ENCODE peak calls at places on chromosomes 6 and 20, in five cellular contexts. H is GM20000, F is cardiac muscle cell, P is mucosa of descending colon, E is IMR-90. Q is an unnamed sample.

GRCh38 chr6:25485820-25486559 is 166.0 kb upstream of the SCGN start:
- DNase-seq in E (no peak), F (peak; percentile 47), H (no peak), P (no peak), Q (peak; percentile 37)

GRCh38 chr6:113142775-113143174 is 714.4 kb upstream of the MARCKS start:
- DNase-seq in H (no peak), E (no peak), F (no peak), P (no peak), Q (no peak)

GRCh38 chr20:33262658-33263065 is 20.4 kb upstream of the BPIFB1 start:
- DNase-seq in E (peak; percentile 53), F (peak; percentile 81), P (no peak), H (no peak), Q (peak; percentile 67)

GRCh38 chr6:35017461-35018183 is 123.5 kb downstream of the TCP11 start:
- DNase-seq in E (no peak), F (peak; percentile 56), H (no peak), P (no peak), Q (no peak)

GRCh38 chr20:16574656-16575355 is 1.6 kb upstream of the KIF16B start:
- DNase-seq in F (peak; percentile 87), P (peak; percentile 95), E (peak; percentile 68), H (peak; percentile 89), Q (peak; percentile 92)

GRCh38 chr20:36541227-36542018 is at the start of gene MYL9:
- DNase-seq in E (peak; percentile 62), H (peak; percentile 71), F (peak; percentile 90), P (peak; percentile 84), Q (peak; percentile 85)

GRCh38 chr6:11094411-11094851 is 797 bp downstream of the SMIM13 start:
- DNase-seq in H (peak; percentile 76), E (peak; percentile 45), P (peak; percentile 73), F (peak; percentile 51), Q (peak; percentile 47)

GRCh38 chr6:56643379-56644089 is 845 bp upstream of the DST start:
- DNase-seq in E (no peak), P (no peak), H (no peak), F (no peak), Q (no peak)

GRCh38 chr6:36436466-36436865 is 6.2 kb downstream of the PXT1 start:
- DNase-seq in H (no peak), E (peak; percentile 83), P (no peak), F (peak; percentile 61), Q (no peak)

GRCh38 chr20:42406826-42407225 is 782.9 kb downstream of the PTPRT start:
- DNase-seq in F (no peak), P (no peak), E (no peak), H (no peak), Q (no peak)
- TF ChIP-seq CTCF in F (no peak), P (no peak), E (no peak), H (no peak), Q (no peak)

GRCh38 chr6:133551436-133551835 is 310.3 kb downstream of the EYA4 start:
- DNase-seq in F (no peak), P (no peak), E (peak; percentile 70), H (no peak), Q (no peak)
- TF ChIP-seq CTCF in F (no peak), P (no peak), E (peak; percentile 42), H (no peak), Q (no peak)

GRCh38 chr20:63129991-63130653 is 85.8 kb downstream of the YTHDF1 start:
- DNase-seq in E (no peak), P (no peak), H (no peak), F (peak; percentile 3), Q (no peak)
- TF ChIP-seq CTCF in E (no peak), P (no peak), H (no peak), F (no peak), Q (no peak)

GRCh38 chr6:75206338-75207210 is 721 bp upstream of the COL12A1 start:
- DNase-seq in E (no peak), F (peak; percentile 64), H (peak; percentile 25), P (no peak), Q (no peak)
- TF ChIP-seq CTCF in E (peak; percentile 6), F (no peak), H (no peak), P (no peak), Q (no peak)

DNA sequence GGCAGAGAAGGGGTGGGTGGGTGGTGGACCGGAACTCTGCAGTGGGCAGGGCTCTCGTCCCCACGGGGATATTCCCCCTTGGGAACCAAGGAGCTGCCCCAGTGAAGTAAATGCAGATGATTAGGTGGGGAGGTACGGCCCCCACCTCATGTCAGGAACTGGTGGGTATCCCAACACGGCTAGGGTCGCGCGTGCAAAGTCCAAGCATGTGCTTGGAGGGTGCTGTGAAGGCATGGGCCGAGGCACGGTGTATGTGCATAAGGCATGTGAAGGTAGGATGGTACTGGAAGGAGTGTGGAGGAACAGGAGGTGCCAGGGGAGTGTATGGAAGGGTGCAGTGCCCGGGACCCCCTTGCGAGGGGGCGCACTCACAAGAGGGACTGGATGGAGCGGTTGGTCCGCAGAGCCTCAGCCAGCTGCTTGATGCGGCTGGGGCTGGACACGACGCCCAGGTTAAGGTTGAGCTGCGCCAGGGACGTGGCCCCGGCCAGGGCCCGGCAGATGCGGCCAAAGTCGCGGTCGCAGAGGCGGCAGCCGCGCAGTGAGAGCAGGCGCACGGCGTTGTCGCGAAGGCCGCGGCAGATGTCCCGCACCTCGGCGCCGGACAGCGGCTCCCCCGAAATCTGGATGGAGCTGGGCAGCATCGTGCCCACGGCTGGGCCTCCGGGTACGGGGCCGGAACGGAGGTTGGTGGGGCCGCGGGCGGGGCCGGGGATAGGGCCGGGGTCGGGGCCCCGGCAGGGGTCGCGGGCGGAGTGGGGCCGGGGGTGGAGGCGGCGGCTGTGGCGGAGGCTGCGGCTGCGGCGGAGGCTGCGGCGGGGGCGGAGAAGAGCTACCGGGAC is 783 bp downstream of the LRRC73 start:
- DNase-seq in F (no peak), P (no peak), H (no peak), E (no peak), Q (no peak)
- TF ChIP-seq CTCF in F (no peak), P (no peak), H (no peak), E (no peak), Q (no peak)

Q was measured in stomach.